ENCODE peak calls at places on chromosome 4, in seven cellular contexts. R is K562, H is HFF-Myc, K is upper lobe of left lung, V is astrocyte of the spinal cord, J is MM.1S, Q is GM12865. E is an unnamed sample.

GRCh38 chr4:140739971-140740370 is 16.2 kb downstream of the TBC1D9 start:
- DNase-seq in H (no peak), V (no peak), R (no peak), Q (no peak), J (no peak), K (no peak), E (no peak)

GRCh38 chr4:161393614-161394013 is 770.2 kb downstream of the FSTL5 start:
- DNase-seq in R (no peak), Q (no peak), K (no peak), H (no peak), V (no peak), J (no peak), E (no peak)

GRCh38 chr4:3403104-3403906 is 38.5 kb upstream of the HGFAC start:
- DNase-seq in H (no peak), K (no peak), R (no peak), Q (no peak), V (no peak), J (no peak), E (no peak)

GRCh38 chr4:176849076-176849475 is 56.4 kb upstream of the VEGFC start:
- DNase-seq in V (no peak), R (no peak), K (no peak), J (no peak), H (no peak), Q (no peak), E (no peak)

GRCh38 chr4:24736066-24736465 is 59.3 kb upstream of the SOD3 start:
- DNase-seq in V (no peak), H (no peak), J (no peak), Q (peak), K (peak), R (peak), E (no peak)

GRCh38 chr4:84803720-84804119 is 162.8 kb downstream of the WDFY3 start:
- DNase-seq in R (no peak), Q (no peak), V (peak), J (no peak), K (no peak), H (no peak), E (no peak)

GRCh38 chr4:128107766-128108165 is 46.7 kb downstream of the LARP1B start:
- DNase-seq in R (peak), V (peak), J (no peak), Q (no peak), H (no peak), K (no peak), E (no peak)

GRCh38 chr4:26719954-26720552 is 136.2 kb downstream of the TBC1D19 start:
- DNase-seq in V (peak), Q (no peak), H (no peak), K (no peak), J (no peak), R (peak), E (no peak)

GRCh38 chr4:108725457-108725856 is 37.4 kb downstream of the ETNPPL start:
- DNase-seq in J (no peak), R (no peak), Q (no peak), K (no peak), H (no peak), V (peak), E (no peak)

GRCh38 chr4:181564616-181565015 is 678.6 kb upstream of the TENM3 start:
- DNase-seq in H (no peak), Q (no peak), R (no peak), J (no peak), K (no peak), V (no peak), E (no peak)

GRCh38 chr4:4899202-4899925 is 39.9 kb downstream of the MSX1 start:
- DNase-seq in Q (peak), J (peak), K (no peak), V (no peak), R (no peak), H (no peak), E (no peak)

DNA sequence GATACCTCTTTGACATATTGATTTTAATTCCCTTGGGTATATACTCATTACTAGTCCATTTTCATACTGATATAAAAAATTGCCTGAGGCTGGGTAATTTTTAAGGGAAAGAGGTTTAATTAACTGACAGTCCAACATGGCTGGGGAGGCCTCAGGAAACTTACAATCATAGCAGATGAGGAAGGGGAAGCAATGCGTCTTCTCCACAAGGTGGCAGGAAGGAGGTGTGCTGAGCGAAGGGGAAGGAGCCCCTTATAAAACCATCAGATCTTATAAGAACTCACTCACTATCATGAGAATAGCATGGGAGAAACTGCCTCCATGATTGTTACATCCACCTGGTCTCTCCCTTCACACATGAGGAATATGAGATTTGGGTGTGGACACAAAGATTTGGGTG is 42.4 kb downstream of the MSX1 start:
- DNase-seq in V (no peak), Q (no peak), J (no peak), H (no peak), R (peak), K (no peak), E (no peak)
- TF ChIP-seq CTCF in V (no peak), Q (no peak), J (no peak), H (peak), R (peak), K (no peak), E (no peak)

GRCh38 chr4:71229477-71230257 is 109.2 kb upstream of the SLC4A4 start:
- DNase-seq in J (peak), R (peak), V (peak), H (no peak), Q (peak), K (peak), E (peak)
- H3K4me3 ChIP-seq in J (no peak), R (no peak), V (no peak), H (no peak), Q (no peak), K (no peak), E (no peak)

DNA sequence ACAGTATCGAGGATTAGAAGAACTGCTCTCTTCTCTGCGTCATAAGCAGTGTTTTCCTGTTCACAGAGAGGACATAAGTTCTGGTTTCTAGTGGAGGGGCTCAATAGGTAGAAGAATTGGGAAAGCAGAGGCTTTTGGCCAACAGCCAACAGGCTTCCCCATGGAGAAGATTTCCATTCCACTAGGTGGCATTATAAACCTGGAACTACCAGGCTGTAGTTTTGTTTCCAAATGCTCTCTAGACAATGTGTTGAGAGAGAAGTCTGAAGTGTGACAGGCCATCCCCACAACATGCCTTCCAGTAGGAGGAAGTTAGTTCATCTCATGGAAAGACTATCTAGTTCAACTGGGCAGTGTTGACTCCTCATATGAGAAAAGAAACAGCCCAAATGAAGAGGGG is 63.8 kb upstream of the ANXA10 start:
- DNase-seq in H (peak), K (no peak), R (peak), Q (no peak), V (no peak), J (no peak), E (no peak)
- TF ChIP-seq CTCF in H (peak), K (no peak), R (no peak), Q (no peak), V (no peak), J (no peak), E (peak)

GRCh38 chr4:73620115-73620792 is at the start of gene RASSF6:
- DNase-seq in V (no peak), K (peak), R (peak), J (peak), H (no peak), Q (peak), E (no peak)
- H3K4me3 ChIP-seq in V (peak), K (peak), R (peak), J (peak), H (peak), Q (peak), E (peak)

GRCh38 chr4:8585186-8585585 is 5.0 kb downstream of the GPR78 start:
- DNase-seq in R (no peak), J (peak), K (peak), Q (peak), V (no peak), H (no peak), E (no peak)
- TF ChIP-seq CTCF in R (peak), J (peak), K (no peak), Q (peak), V (no peak), H (peak), E (peak)

DNA sequence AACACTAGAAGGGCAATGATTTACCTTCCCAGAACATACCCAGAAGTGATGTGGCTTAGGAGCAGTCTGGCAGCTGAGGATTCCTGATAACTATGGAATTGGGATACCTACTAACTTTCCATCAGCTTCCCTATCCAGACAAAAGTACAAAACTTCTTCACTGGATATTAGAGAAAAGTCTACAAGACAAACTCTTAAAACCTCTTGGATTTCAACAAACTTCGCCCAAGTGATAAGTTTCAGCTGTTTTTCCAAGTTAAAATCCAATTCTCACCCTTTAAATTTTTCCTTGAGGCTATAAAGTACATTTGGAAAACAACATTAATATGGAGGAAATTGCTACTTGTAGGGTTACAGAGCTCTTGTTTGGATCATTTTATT is 58.2 kb upstream of the SLIT2 start:
- DNase-seq in J (no peak), H (peak), V (no peak), K (no peak), Q (no peak), R (no peak), E (no peak)
- H3K4me3 ChIP-seq in J (no peak), H (no peak), V (no peak), K (no peak), Q (no peak), R (no peak), E (no peak)